ENCODE peak calls at places on chromosomes 2 and 18, in six cellular contexts. H is HepG2, K is WTC11, R is GM12878, Y is K562, B is H1. O is an unnamed sample.

GRCh38 chr18:22543764-22544163 is 126.0 kb upstream of the CTAGE1 start:
- DNase-seq in H (no peak), K (no peak), R (no peak), Y (no peak), B (no peak), O (no peak)

GRCh38 chr2:109614715-109615636 is 812 bp downstream of the SOWAHC start:
- DNase-seq in H (no peak), K (peak), R (no peak), Y (no peak), B (no peak), O (peak)

GRCh38 chr2:177572236-177572671 is 179.7 kb downstream of the AGPS start:
- DNase-seq in H (peak), K (no peak), R (no peak), Y (no peak), B (no peak), O (no peak)

GRCh38 chr2:79368116-79368630 is 144.7 kb upstream of the CTNNA2 start:
- DNase-seq in H (no peak), K (no peak), R (no peak), Y (no peak), B (no peak), O (no peak)

GRCh38 chr2:8472545-8473361 is 209.1 kb upstream of the ID2 start:
- DNase-seq in H (no peak), K (no peak), R (no peak), Y (no peak), B (no peak), O (no peak)

GRCh38 chr2:164903214-164903613 is 52.1 kb downstream of the SLC38A11 start:
- DNase-seq in H (no peak), K (no peak), R (no peak), Y (no peak), B (no peak), O (no peak)

GRCh38 chr2:159177957-159178356 is 108.5 kb downstream of the WDSUB1 start:
- DNase-seq in H (no peak), K (no peak), R (no peak), Y (no peak), B (no peak), O (peak)

GRCh38 chr2:236607471-236608307 is 38.1 kb downstream of the ACKR3 start:
- DNase-seq in H (no peak), K (no peak), R (no peak), Y (peak), B (no peak), O (peak)

GRCh38 chr2:60819155-60819862 is 62.1 kb upstream of the REL start:
- DNase-seq in H (no peak), K (no peak), R (no peak), Y (no peak), B (no peak), O (no peak)

GRCh38 chr2:168277276-168277675 is 29.9 kb upstream of the STK39 start:
- DNase-seq in H (no peak), K (no peak), R (no peak), Y (no peak), B (no peak), O (no peak)

GRCh38 chr2:117794668-117795067 is 19.8 kb upstream of the DDX18 start:
- DNase-seq in H (no peak), K (no peak), R (no peak), Y (no peak), B (no peak), O (no peak)

GRCh38 chr2:179201884-179202283 is 62.7 kb downstream of the SESTD1 start:
- DNase-seq in H (no peak), K (no peak), R (no peak), Y (no peak), B (no peak), O (peak)

GRCh38 chr2:234251326-234252271 is 201.1 kb downstream of the SPP2 start:
- DNase-seq in H (peak), K (no peak), R (no peak), Y (no peak), B (no peak), O (no peak)

GRCh38 chr18:31430072-31430471 is 17.5 kb upstream of the DSG3 start:
- DNase-seq in H (no peak), K (no peak), R (no peak), Y (no peak), B (no peak), O (no peak)

GRCh38 chr2:159133795-159134194 is 152.7 kb downstream of the WDSUB1 start:
- DNase-seq in H (no peak), K (no peak), R (no peak), Y (no peak), B (no peak), O (no peak)

GRCh38 chr18:50283469-50284209 is 2.3 kb upstream of the MBD1 start:
- DNase-seq in H (no peak), K (no peak), R (no peak), Y (no peak), B (no peak), O (no peak)

GRCh38 chr18:9329471-9329870 is 5.1 kb upstream of the TWSG1 start:
- DNase-seq in H (no peak), K (no peak), R (no peak), Y (no peak), B (no peak), O (no peak)

GRCh38 chr2:96687711-96688640 is 45.4 kb downstream of the FER1L5 start:
- DNase-seq in H (no peak), K (no peak), R (no peak), Y (no peak), B (no peak), O (no peak)

DNA sequence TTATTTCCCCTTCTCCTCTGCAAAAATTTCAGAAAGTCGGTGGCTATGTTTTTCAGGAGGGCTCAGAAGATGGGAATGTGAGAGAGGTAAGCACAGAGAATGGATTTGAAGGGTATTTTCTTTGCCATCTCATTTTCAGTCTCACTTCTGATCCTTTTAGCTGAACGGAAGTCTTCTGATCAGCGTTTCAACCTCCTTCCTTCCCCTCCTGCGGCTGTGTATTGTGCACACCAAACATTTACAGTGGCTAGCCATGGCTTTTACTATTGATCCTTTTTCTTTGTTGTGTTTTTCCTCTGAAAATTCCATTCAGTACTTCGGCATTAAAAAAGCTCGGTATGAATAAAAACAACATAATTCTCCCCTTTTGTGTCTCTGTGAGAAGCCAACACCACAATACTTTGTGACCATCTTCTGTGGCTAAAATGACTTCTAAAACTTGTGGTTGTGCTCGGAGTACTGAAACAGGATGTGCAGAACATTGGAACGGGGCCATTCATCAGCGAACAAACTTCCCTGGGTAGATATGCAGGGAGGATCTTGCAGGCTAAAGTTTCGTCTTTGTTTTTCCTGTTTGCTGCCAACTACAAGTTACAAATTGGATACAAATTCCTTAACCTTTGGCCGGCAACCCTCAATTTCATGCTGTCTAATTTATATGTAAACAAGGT is 260.8 kb upstream of the FAM98A start:
- DNase-seq in H (no peak), K (no peak), R (no peak), Y (no peak), B (no peak), O (peak)
- TF ChIP-seq CREB1 in H (no peak), K (no peak), R (no peak), Y (no peak), B (no peak), O (no peak)

GRCh38 chr2:217314021-217314460 is 454.2 kb upstream of the TNP1 start:
- DNase-seq in H (no peak), K (no peak), R (no peak), Y (no peak), B (no peak), O (no peak)
- TF ChIP-seq CREB1 in H (no peak), K (no peak), R (no peak), Y (no peak), B (no peak), O (no peak)

GRCh38 chr18:56108486-56109367 is 520.7 kb upstream of the TCF4 start:
- DNase-seq in H (no peak), K (no peak), R (no peak), Y (no peak), B (no peak), O (no peak)
- TF ChIP-seq CREB1 in H (no peak), K (no peak), R (no peak), Y (no peak), B (no peak), O (no peak)

GRCh38 chr18:23968638-23969037 is 45.9 kb upstream of the TTC39C start:
- DNase-seq in H (no peak), K (no peak), R (no peak), Y (no peak), B (no peak), O (no peak)

GRCh38 chr18:23971656-23972230 is 42.8 kb upstream of the TTC39C start:
- DNase-seq in H (no peak), K (no peak), R (no peak), Y (no peak), B (no peak), O (no peak)

GRCh38 chr18:23972416-23972815 is 42.1 kb upstream of the TTC39C start:
- DNase-seq in H (no peak), K (no peak), R (peak), Y (no peak), B (no peak), O (no peak)

GRCh38 chr18:23969664-23970063 is 44.9 kb upstream of the TTC39C start:
- DNase-seq in H (no peak), K (no peak), R (no peak), Y (no peak), B (no peak), O (no peak)

DNA sequence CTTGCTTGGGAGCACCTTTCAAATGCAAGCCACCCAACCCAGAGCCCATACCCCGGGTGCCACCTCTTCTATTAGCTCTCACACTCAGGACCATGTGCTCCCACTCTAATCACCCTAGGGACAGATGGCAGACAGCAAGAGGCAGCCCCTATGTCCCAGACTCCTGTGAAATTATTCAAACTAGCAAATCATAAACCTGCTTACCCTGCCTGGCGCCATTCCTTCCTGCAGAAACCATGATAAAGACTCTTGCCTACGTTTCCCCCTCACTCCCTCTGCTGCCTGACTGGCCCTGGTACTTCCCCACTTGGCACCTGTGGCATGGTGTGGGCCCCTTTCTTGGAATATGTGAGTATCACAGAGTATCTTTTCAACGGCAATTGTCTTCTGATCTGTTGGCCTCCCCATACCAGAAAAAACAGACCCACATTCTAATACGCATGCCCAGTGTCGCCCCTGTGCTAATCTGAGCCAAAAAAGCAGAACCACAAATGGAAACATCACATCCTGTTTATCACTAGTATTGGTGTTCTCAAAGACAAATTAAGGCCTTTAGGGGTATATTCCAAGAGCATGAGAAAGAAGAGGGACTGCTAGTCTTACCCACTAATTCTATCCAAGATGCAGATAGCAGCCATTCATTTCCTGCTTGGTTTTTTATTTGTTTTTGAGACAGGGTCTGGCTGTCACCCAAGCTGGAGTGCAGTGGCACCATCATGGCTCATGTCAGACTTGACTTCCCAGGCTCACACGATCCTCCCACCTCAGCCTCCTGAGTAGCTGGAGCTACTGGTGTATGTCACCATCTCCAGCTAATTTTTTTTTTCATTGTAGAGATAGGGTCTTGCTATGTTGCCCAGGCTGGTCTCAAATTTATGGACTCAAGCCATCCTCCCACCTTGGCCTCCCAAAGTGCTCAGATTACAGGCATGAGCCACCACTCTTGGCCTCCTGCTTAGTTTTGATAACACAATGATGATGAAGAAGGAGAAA is 44.1 kb upstream of the TTC39C start:
- DNase-seq in H (no peak), K (no peak), R (peak), Y (no peak), B (no peak), O (no peak)
- TF ChIP-seq CREB1 in H (no peak), K (no peak), R (no peak), Y (no peak), B (no peak), O (no peak)

O was measured in GM23338.